ENCODE peak calls at places on chromosome 9, in five cellular contexts. C is neural progenitor cell, I is IMR-90, R is WERI-Rb-1, X is right atrium auricular region. D is an unnamed sample.

GRCh38 chr9:124217839-124218437 is 39.8 kb upstream of the NEK6 start:
- DNase-seq in X (no peak), R (no peak), I (no peak), C (no peak), D (peak; percentile 65)

GRCh38 chr9:24071736-24072135 is 245.7 kb upstream of the ELAVL2 start:
- DNase-seq in I (no peak), R (no peak), C (no peak), X (no peak), D (no peak)

GRCh38 chr9:35510745-35511428 is 21.0 kb downstream of the RUSC2 start:
- DNase-seq in C (no peak), R (no peak), I (peak; percentile 96), X (peak; percentile 92), D (peak; percentile 94)

GRCh38 chr9:89639367-89639795 is 34.6 kb downstream of the GADD45G start:
- DNase-seq in C (no peak), R (no peak), I (no peak), X (peak; percentile 67), D (peak; percentile 91)

GRCh38 chr9:114112778-114113585 is 13.9 kb upstream of the KIF12 start:
- DNase-seq in I (peak; percentile 75), R (no peak), X (peak; percentile 91), C (no peak), D (peak; percentile 90)

GRCh38 chr9:110932883-110933282 is 105.4 kb downstream of the LPAR1 start:
- DNase-seq in I (no peak), X (no peak), C (no peak), R (no peak), D (no peak)

GRCh38 chr9:1210954-1211353 is 160.8 kb downstream of the DMRT2 start:
- DNase-seq in I (no peak), X (no peak), C (no peak), R (no peak), D (no peak)

GRCh38 chr9:110116543-110116885 is 91.4 kb downstream of the C9orf152 start:
- DNase-seq in C (no peak), I (peak; percentile 99), R (no peak), X (no peak), D (peak; percentile 63)

GRCh38 chr9:105656131-105656921 is 5.9 kb upstream of the TAL2 start:
- DNase-seq in I (no peak), C (peak; percentile 79), X (no peak), R (peak; percentile 77), D (no peak)

GRCh38 chr9:125183561-125183960 is 6.0 kb downstream of the PPP6C start:
- DNase-seq in R (no peak), X (no peak), C (no peak), I (no peak), D (no peak)

GRCh38 chr9:99419099-99419498 is 197.0 kb downstream of the SEC61B start:
- DNase-seq in C (no peak), I (peak; percentile 71), X (no peak), R (no peak), D (no peak)

GRCh38 chr9:70263421-70263820 is 4.6 kb downstream of the SMC5 start:
- DNase-seq in I (peak; percentile 57), X (no peak), R (no peak), C (no peak), D (no peak)

GRCh38 chr9:7368410-7369292 is 430.9 kb downstream of the DMAC1 start:
- DNase-seq in X (no peak), I (peak; percentile 90), C (no peak), R (no peak), D (no peak)

GRCh38 chr9:111148994-111149759 is 110.9 kb upstream of the LPAR1 start:
- DNase-seq in X (peak; percentile 70), R (no peak), I (no peak), C (no peak), D (no peak)

GRCh38 chr9:23541976-23542375 is 284.1 kb downstream of the ELAVL2 start:
- DNase-seq in I (no peak), C (no peak), R (peak; percentile 52), X (no peak), D (no peak)

GRCh38 chr9:21789541-21790037 is 12.8 kb upstream of the MTAP start:
- DNase-seq in R (peak; percentile 52), X (no peak), C (peak; percentile 86), I (peak; percentile 95), D (no peak)

GRCh38 chr9:124708070-124708469 is 63.0 kb downstream of the NR6A1 start:
- DNase-seq in C (no peak), I (no peak), R (no peak), X (no peak), D (no peak)

GRCh38 chr9:27181381-27181780 is 72.4 kb downstream of the TEK start:
- DNase-seq in X (no peak), I (peak; percentile 89), R (no peak), C (no peak), D (no peak)

GRCh38 chr9:4298255-4299005 is 1.4 kb downstream of the GLIS3 start:
- DNase-seq in R (peak; percentile 14), I (peak; percentile 27), X (peak; percentile 65), C (peak; percentile 56), D (peak; percentile 85)

GRCh38 chr9:121105531-121105930 is 30.8 kb downstream of the CNTRL start:
- DNase-seq in C (no peak), X (no peak), R (no peak), I (no peak), D (no peak)

DNA sequence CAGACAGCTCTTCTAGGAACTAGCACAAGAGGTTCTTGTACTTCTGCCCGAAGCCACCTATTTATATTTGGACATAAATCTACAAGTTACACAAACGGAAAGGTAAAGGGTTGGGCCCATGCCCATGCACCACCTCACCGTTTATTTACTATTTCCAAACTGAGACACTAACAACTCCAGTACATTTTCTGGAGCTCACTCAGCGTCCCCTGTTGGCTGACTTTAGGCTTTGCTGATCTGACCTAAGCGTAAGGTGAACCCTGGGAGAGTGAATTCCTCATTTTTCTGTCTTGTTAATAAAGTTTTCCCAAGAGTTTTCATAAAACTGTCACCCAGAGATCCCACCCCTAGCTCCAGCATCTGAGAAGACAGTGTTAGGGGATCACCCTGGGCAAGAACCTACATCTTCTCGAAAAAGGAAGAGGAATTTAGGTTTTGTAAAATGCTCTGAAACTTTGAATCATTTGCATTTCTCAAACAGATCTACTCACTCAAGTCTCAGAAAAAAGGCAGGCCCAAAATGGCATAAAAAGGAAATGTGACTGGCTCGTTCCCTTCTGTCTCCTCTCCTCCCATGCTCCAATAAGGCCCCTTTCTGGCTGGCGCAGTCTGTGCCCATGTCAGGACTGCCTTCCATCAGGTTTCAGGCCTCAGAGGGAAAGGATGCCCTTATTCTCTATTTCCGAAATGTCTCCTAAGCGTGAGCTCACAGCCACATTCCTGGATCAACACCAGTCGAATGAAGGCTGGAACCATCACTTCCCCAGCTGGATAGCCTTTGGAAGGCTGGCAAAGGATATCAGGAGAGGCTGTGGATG is 201.3 kb downstream of the FANCC start:
- DNase-seq in R (no peak), C (peak; percentile 65), X (no peak), I (no peak), D (no peak)
- TF ChIP-seq CTCF in R (peak; percentile 42), C (peak; percentile 70), X (peak; percentile 24), I (no peak), D (peak; percentile 17)

DNA sequence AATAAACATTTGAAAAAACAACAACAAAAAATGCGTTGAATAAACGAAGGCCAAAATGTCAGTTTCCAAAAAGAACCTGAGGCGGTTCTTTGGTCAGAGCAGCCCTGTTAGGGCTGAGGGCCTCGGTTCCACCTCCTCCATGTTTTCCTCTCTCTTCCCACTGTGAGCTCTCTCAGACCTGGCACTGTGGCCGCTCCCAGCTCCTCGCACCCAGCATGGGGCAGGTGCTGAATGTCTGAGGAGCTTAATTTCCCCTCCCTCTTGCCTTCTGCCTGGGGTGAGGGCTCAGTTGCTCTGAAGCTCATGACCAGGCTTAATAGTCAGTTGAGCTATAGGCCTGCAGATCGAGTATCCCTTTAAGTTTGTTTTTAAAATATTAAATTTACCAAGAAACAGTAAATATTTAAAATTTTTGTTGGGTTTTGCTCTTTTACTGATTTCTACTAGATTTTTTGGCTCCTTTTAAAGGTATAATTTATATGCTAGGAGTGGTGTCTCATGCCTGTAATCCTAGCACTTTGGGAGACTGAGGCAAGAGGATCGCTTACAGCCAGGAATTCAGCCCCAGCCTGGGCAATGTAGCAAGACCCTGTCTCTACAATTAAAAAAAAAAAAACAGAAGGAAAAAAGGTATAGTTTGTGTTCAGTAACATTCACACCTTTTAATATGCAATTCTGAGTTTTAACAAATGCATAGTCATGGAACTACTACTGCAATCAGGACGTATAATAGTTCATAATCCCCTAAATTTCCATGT is 28.1 kb downstream of the DAPK1 start:
- DNase-seq in C (peak; percentile 20), X (no peak), R (peak; percentile 59), I (no peak), D (no peak)
- H3K4me3 ChIP-seq in C (no peak overlapping the region), X (no peak overlapping the region), R (no peak overlapping the region), I (no peak overlapping the region), D (no peak overlapping the region)

GRCh38 chr9:136358016-136358415 is 5.5 kb downstream of the DNLZ start:
- DNase-seq in R (no peak), I (no peak), X (no peak), C (no peak), D (no peak)

GRCh38 chr9:136361047-136361756 is 2.3 kb downstream of the DNLZ start:
- DNase-seq in R (no peak), I (peak; percentile 68), C (no peak), X (no peak), D (no peak)

GRCh38 chr9:136358888-136359287 is 4.7 kb downstream of the DNLZ start:
- DNase-seq in R (no peak), C (no peak), X (no peak), I (no peak), D (no peak)

GRCh38 chr9:136361757-136362449 is 1.6 kb downstream of the DNLZ start:
- DNase-seq in C (no peak), X (no peak), I (peak; percentile 30), R (no peak), D (no peak)

DNA sequence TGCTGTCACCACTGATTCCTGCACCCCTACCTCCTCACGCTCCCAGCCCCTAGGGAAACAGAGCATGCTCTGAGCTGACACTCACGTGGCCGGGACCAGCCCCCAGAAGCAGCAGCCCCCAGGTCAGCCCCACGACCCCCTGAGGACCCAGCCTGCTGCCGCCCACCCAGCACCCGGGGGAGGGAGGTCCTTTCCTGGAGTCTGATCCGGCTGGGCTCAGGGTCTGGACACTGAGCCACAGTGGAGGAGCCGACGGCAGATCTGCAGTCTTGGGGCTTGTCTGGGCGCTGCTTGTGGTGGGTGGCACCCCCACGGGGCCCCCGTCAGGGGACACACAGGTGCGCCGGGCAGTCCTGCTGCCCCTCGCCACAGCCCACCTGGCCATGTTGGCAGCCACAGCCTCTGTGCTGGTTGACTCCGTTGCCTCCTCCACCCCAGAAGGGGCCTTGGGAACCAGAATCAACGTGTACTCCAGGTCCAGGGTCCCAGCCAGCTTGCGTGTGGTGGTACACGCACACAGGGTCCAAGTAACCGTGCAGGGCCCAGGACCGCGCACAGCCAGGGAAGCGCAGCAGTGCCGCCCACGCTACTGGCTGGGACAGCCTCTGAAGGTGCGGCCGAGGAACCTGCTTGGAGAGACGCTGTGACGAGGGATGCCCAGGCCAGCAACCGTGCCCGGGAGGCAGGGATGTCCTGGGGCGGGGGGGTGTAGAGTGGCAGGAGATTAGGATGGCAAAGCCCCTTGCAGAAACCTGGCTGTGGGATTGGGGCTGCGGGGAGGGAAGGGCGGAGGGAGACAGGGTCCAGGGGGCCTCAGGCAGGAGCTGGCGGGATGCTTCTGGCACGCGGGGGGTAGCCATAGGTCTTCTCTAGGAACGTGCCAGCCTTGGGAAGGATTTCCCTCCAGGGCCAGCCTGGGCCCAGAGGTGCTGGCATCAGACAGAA is 3.5 kb downstream of the DNLZ start:
- DNase-seq in C (no peak), R (peak; percentile 24), I (no peak), X (no peak), D (no peak)
- H3K27ac ChIP-seq in C (no peak overlapping the region), R (no peak overlapping the region), I (peak overlapping the region; percentile 83), X (peak overlapping the region; percentile 10), D (peak overlapping the region; percentile 26)

DNA sequence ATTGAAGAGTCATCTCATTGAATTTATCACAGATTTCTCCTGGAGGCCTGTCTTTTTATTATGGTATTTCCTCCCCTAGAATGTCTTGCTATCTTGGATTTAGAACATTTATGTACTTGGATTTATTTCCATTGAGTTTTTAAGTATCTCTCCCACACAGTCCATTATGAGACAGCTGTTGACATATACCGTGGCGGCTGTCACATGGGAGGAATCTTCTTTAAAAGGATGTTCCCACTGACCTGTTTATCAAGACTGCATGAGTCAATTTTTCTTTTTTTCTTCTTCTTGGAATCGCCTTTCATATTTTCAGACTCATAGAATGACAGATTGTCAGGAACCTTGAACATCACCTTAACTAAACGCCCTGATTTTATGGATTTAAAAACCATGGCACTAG is 2.9 kb upstream of the CAVIN4 start:
- DNase-seq in C (no peak), X (no peak), I (no peak), R (no peak), D (no peak)
- TF ChIP-seq CTCF in C (no peak), X (no peak), I (no peak), R (no peak), D (no peak)